ENCODE peak calls at places on chromosome 3, in eight cellular contexts. O is left ventricle myocardium inferior, F is fibroblast of the aortic adventitia, C is GM12891, D is GM12865, V is anterior cingulate cortex, Z is cardiac muscle cell, J is EH. I is an unnamed sample.
A peak's percentile ranks its signal among the peaks of the same experiment; 100 is the strongest.

GRCh38 chr3:34782876-34783275 is 856.4 kb upstream of the ARPP21 start:
- DNase-seq in V (no peak), C (no peak), F (no peak), D (no peak), O (no peak), Z (no peak), J (peak; percentile 7), I (peak; percentile 19)

GRCh38 chr3:171206283-171206682 is 179.8 kb upstream of the SLC2A2 start:
- DNase-seq in V (no peak), C (no peak), Z (no peak), F (no peak), J (no peak), O (no peak), D (peak; percentile 69), I (no peak)

GRCh38 chr3:47469616-47470015 is 6.1 kb downstream of the SCAP start:
- DNase-seq in D (no peak), J (peak; percentile 39), Z (no peak), V (no peak), C (no peak), F (peak; percentile 19), O (no peak), I (peak; percentile 74)

GRCh38 chr3:38186781-38187180 is 21.4 kb downstream of the OXSR1 start:
- DNase-seq in O (no peak), F (no peak), C (no peak), V (no peak), J (no peak), D (no peak), Z (no peak), I (no peak)

GRCh38 chr3:30302027-30302426 is 304.4 kb upstream of the TGFBR2 start:
- DNase-seq in J (no peak), O (no peak), D (peak; percentile 3), Z (no peak), V (no peak), F (no peak), C (no peak), I (no peak)

GRCh38 chr3:133849346-133849745 is 43.7 kb downstream of the SRPRB start:
- DNase-seq in V (no peak), D (peak; percentile 27), Z (no peak), C (no peak), F (no peak), O (no peak), J (no peak), I (peak; percentile 12)

GRCh38 chr3:33389908-33390307 is 50.3 kb downstream of the UBP1 start:
- DNase-seq in F (no peak), O (no peak), Z (no peak), V (no peak), D (no peak), J (no peak), C (no peak), I (no peak)

GRCh38 chr3:60841355-60841754 is 409.9 kb downstream of the FHIT start:
- DNase-seq in Z (no peak), V (no peak), O (no peak), C (no peak), D (no peak), J (peak; percentile 4), F (peak; percentile 12), I (peak; percentile 11)

GRCh38 chr3:177144922-177145321 is 52.4 kb downstream of the TBL1XR1 start:
- DNase-seq in Z (no peak), V (no peak), J (no peak), O (no peak), D (peak; percentile 79), F (no peak), C (no peak), I (no peak)

GRCh38 chr3:64023861-64024223 is 548 bp upstream of the PSMD6 start:
- DNase-seq in D (no peak), V (no peak), Z (no peak), C (no peak), F (peak; percentile 23), O (no peak), J (no peak), I (peak; percentile 50)

GRCh38 chr3:90015688-90016356 is 908.4 kb downstream of the EPHA3 start:
- DNase-seq in O (no peak), F (peak; percentile 82), C (no peak), V (no peak), Z (no peak), J (no peak), D (no peak), I (peak; percentile 95)

GRCh38 chr3:166248784-166249183 is 411.6 kb upstream of the BCHE start:
- DNase-seq in O (no peak), D (no peak), J (no peak), V (no peak), F (no peak), C (no peak), Z (no peak), I (no peak)

GRCh38 chr3:11154036-11154952 is at the start of gene HRH1:
- DNase-seq in D (no peak), Z (peak; percentile 40), V (no peak), J (peak; percentile 44), F (peak; percentile 33), C (no peak), O (peak; percentile 35), I (no peak)

GRCh38 chr3:111608378-111608777 is 13.2 kb upstream of the ZBED2 start:
- DNase-seq in F (no peak), C (no peak), V (no peak), D (no peak), J (no peak), O (no peak), Z (no peak), I (no peak)

I was measured in fibroblast of mammary gland.